ENCODE peak calls at places on chromosomes 11 and 22, in seven cellular contexts. H is psoas muscle, M is COLO829, K is astrocyte of the cerebellum, T is IMR-90, U is erythroblast, Q is Peyer's patch. P is an unnamed sample.

GRCh38 chr22:38228873-38229740 is 27.3 kb downstream of the MAFF start:
- DNase-seq in H (peak; percentile 74), M (no peak), K (no peak), T (peak; percentile 57), U (no peak), Q (peak; percentile 68), P (no peak)

GRCh38 chr11:70306586-70307033 is 36.1 kb downstream of the PPFIA1 start:
- DNase-seq in H (no peak), M (no peak), K (no peak), T (no peak), U (no peak), Q (no peak), P (no peak)

GRCh38 chr11:10122337-10123197 is 171.5 kb downstream of the SBF2 start:
- DNase-seq in H (no peak), M (no peak), K (peak; percentile 65), T (peak; percentile 57), U (no peak), Q (no peak), P (no peak)

GRCh38 chr11:124113890-124114289 is 1.4 kb upstream of the VWA5A start:
- DNase-seq in H (no peak), M (no peak), K (no peak), T (peak; percentile 8), U (peak; percentile 54), Q (peak; percentile 74), P (peak; percentile 34)

GRCh38 chr22:32985899-32986772 is 72.0 kb downstream of the SYN3 start:
- DNase-seq in H (no peak), M (peak; percentile 82), K (peak; percentile 42), T (peak; percentile 71), U (peak; percentile 83), Q (peak; percentile 81), P (peak; percentile 32)

GRCh38 chr11:46930089-46930488 is 6.5 kb upstream of the CSTPP1 start:
- DNase-seq in H (no peak), M (no peak), K (peak; percentile 33), T (peak; percentile 73), U (peak; percentile 36), Q (no peak), P (no peak)

GRCh38 chr11:120565436-120566155 is 54.0 kb downstream of the GRIK4 start:
- DNase-seq in H (no peak), M (no peak), K (no peak), T (no peak), U (no peak), Q (no peak), P (no peak)

GRCh38 chr11:30879322-30880020 is 293.3 kb upstream of the MPPED2 start:
- DNase-seq in H (no peak), M (no peak), K (peak; percentile 4), T (no peak), U (no peak), Q (no peak), P (no peak)

GRCh38 chr22:44707178-44707577 is 5.2 kb downstream of the PRR5 start:
- DNase-seq in H (no peak), M (no peak), K (no peak), T (no peak), U (no peak), Q (no peak), P (no peak)

GRCh38 chr11:66258473-66258893 is 10.0 kb upstream of the RAB1B start:
- DNase-seq in H (no peak), M (no peak), K (no peak), T (no peak), U (no peak), Q (no peak), P (no peak)

GRCh38 chr11:810040-810567 is 337 bp downstream of the RPLP2 start:
- DNase-seq in H (no peak), M (no peak), K (no peak), T (no peak), U (peak; percentile 78), Q (peak; percentile 62), P (no peak)

GRCh38 chr11:26753738-26754504 is 32.1 kb upstream of the SLC5A12 start:
- DNase-seq in H (peak; percentile 52), M (peak; percentile 67), K (peak; percentile 59), T (peak; percentile 74), U (peak; percentile 23), Q (peak; percentile 63), P (peak; percentile 23)

GRCh38 chr22:21450858-21451331 is 16.3 kb upstream of the TMEM191C start:
- DNase-seq in H (no peak), M (no peak), K (no peak), T (no peak), U (no peak), Q (peak; percentile 28), P (no peak)

GRCh38 chr11:58259983-58260382 is 8.1 kb downstream of the OR10W1 start:
- DNase-seq in H (no peak), M (no peak), K (no peak), T (no peak), U (no peak), Q (no peak), P (no peak)

GRCh38 chr11:9315078-9315688 is 790 bp upstream of the TMEM41B start:
- DNase-seq in H (no peak), M (no peak), K (no peak), T (peak; percentile 4), U (no peak), Q (no peak), P (no peak)